ENCODE peak calls at places on chromosome 12, in nine cellular contexts. One of them, this sample, is unnamed.
A peak's percentile ranks its signal among the peaks of the same experiment; 100 is the strongest.

GRCh38 chr12:48119078-48119833 is at the start of gene PFKM:
- DNase-seq in NCI-H2081: peak; percentile 90
- DNase-seq in NCI-H510A treated with DMSO at 0.1 percent for 48 hours: peak; percentile 86
- DNase-seq in HCT116: peak; percentile 87
- DNase-seq in hepatic stellate cell: peak; percentile 83
- DNase-seq in right cardiac atrium: peak; percentile 88
- DNase-seq in stimulated activated CD4-positive, alpha-beta T cell treated with anti-CD3 and anti-CD28 coated beads, Interleukin-15, amount 100 ng/mL, for 1 hour: peak; percentile 22
- DNase-seq in HuH-7.5: peak; percentile 74
- DNase-seq in astrocyte of the spinal cord: peak; percentile 92
- DNase-seq in this sample: peak; percentile 50

GRCh38 chr12:80262372-80263170 is 163.2 kb downstream of the OTOGL start:
- DNase-seq in NCI-H2081: no peak
- DNase-seq in NCI-H510A treated with DMSO at 0.1 percent for 48 hours: no peak
- DNase-seq in HCT116: no peak
- DNase-seq in hepatic stellate cell: no peak
- DNase-seq in right cardiac atrium: no peak
- DNase-seq in stimulated activated CD4-positive, alpha-beta T cell treated with anti-CD3 and anti-CD28 coated beads, Interleukin-15, amount 100 ng/mL, for 1 hour: no peak
- DNase-seq in HuH-7.5: no peak
- DNase-seq in astrocyte of the spinal cord: no peak
- DNase-seq in this sample: no peak

GRCh38 chr12:4849024-4849594 is 60.6 kb upstream of the KCNA1 start:
- DNase-seq in NCI-H2081: peak; percentile 33
- DNase-seq in NCI-H510A treated with DMSO at 0.1 percent for 48 hours: peak; percentile 24
- DNase-seq in HCT116: no peak
- DNase-seq in hepatic stellate cell: peak; percentile 48
- DNase-seq in right cardiac atrium: no peak
- DNase-seq in stimulated activated CD4-positive, alpha-beta T cell treated with anti-CD3 and anti-CD28 coated beads, Interleukin-15, amount 100 ng/mL, for 1 hour: no peak
- DNase-seq in HuH-7.5: no peak
- DNase-seq in astrocyte of the spinal cord: peak; percentile 33
- DNase-seq in this sample: no peak

GRCh38 chr12:46450279-46450748 is 77.7 kb upstream of the SLC38A2 start:
- DNase-seq in NCI-H2081: no peak
- DNase-seq in NCI-H510A treated with DMSO at 0.1 percent for 48 hours: no peak
- DNase-seq in HCT116: no peak
- DNase-seq in hepatic stellate cell: no peak
- DNase-seq in right cardiac atrium: peak; percentile 88
- DNase-seq in stimulated activated CD4-positive, alpha-beta T cell treated with anti-CD3 and anti-CD28 coated beads, Interleukin-15, amount 100 ng/mL, for 1 hour: no peak
- DNase-seq in HuH-7.5: no peak
- DNase-seq in astrocyte of the spinal cord: no peak
- DNase-seq in this sample: no peak

GRCh38 chr12:57592551-57593165 is 1.7 kb downstream of the PIP4K2C start:
- DNase-seq in NCI-H2081: no peak
- DNase-seq in NCI-H510A treated with DMSO at 0.1 percent for 48 hours: no peak
- DNase-seq in HCT116: no peak
- DNase-seq in hepatic stellate cell: no peak
- DNase-seq in right cardiac atrium: no peak
- DNase-seq in stimulated activated CD4-positive, alpha-beta T cell treated with anti-CD3 and anti-CD28 coated beads, Interleukin-15, amount 100 ng/mL, for 1 hour: no peak
- DNase-seq in HuH-7.5: no peak
- DNase-seq in astrocyte of the spinal cord: no peak
- DNase-seq in this sample: no peak

GRCh38 chr12:71840226-71840847 is 778 bp downstream of the TBC1D15 start:
- DNase-seq in NCI-H2081: peak; percentile 37
- DNase-seq in NCI-H510A treated with DMSO at 0.1 percent for 48 hours: no peak
- DNase-seq in HCT116: peak; percentile 23
- DNase-seq in hepatic stellate cell: peak; percentile 34
- DNase-seq in right cardiac atrium: no peak
- DNase-seq in stimulated activated CD4-positive, alpha-beta T cell treated with anti-CD3 and anti-CD28 coated beads, Interleukin-15, amount 100 ng/mL, for 1 hour: no peak
- DNase-seq in HuH-7.5: no peak
- DNase-seq in astrocyte of the spinal cord: peak; percentile 72
- DNase-seq in this sample: no peak

GRCh38 chr12:130504110-130504835 is 166.6 kb downstream of the PIWIL1 start:
- DNase-seq in NCI-H2081: no peak
- DNase-seq in NCI-H510A treated with DMSO at 0.1 percent for 48 hours: no peak
- DNase-seq in HCT116: no peak
- DNase-seq in hepatic stellate cell: no peak
- DNase-seq in right cardiac atrium: no peak
- DNase-seq in stimulated activated CD4-positive, alpha-beta T cell treated with anti-CD3 and anti-CD28 coated beads, Interleukin-15, amount 100 ng/mL, for 1 hour: no peak
- DNase-seq in HuH-7.5: no peak
- DNase-seq in astrocyte of the spinal cord: no peak
- DNase-seq in this sample: no peak

GRCh38 chr12:121579190-121579791 is 1.5 kb downstream of the KDM2B start:
- DNase-seq in NCI-H2081: no peak
- DNase-seq in NCI-H510A treated with DMSO at 0.1 percent for 48 hours: peak; percentile 52
- DNase-seq in HCT116: no peak
- DNase-seq in hepatic stellate cell: no peak
- DNase-seq in right cardiac atrium: peak; percentile 78
- DNase-seq in stimulated activated CD4-positive, alpha-beta T cell treated with anti-CD3 and anti-CD28 coated beads, Interleukin-15, amount 100 ng/mL, for 1 hour: no peak
- DNase-seq in HuH-7.5: no peak
- DNase-seq in astrocyte of the spinal cord: no peak
- DNase-seq in this sample: no peak

GRCh38 chr12:21476949-21477348 is 24.5 kb downstream of the RECQL start:
- DNase-seq in NCI-H2081: no peak
- DNase-seq in NCI-H510A treated with DMSO at 0.1 percent for 48 hours: no peak
- DNase-seq in HCT116: no peak
- DNase-seq in hepatic stellate cell: peak; percentile 30
- DNase-seq in right cardiac atrium: no peak
- DNase-seq in stimulated activated CD4-positive, alpha-beta T cell treated with anti-CD3 and anti-CD28 coated beads, Interleukin-15, amount 100 ng/mL, for 1 hour: no peak
- DNase-seq in HuH-7.5: no peak
- DNase-seq in astrocyte of the spinal cord: peak; percentile 75
- DNase-seq in this sample: no peak

GRCh38 chr12:94488449-94488848 is 28.8 kb upstream of the CEP83 start:
- DNase-seq in NCI-H2081: no peak
- DNase-seq in NCI-H510A treated with DMSO at 0.1 percent for 48 hours: no peak
- DNase-seq in HCT116: no peak
- DNase-seq in hepatic stellate cell: no peak
- DNase-seq in right cardiac atrium: no peak
- DNase-seq in stimulated activated CD4-positive, alpha-beta T cell treated with anti-CD3 and anti-CD28 coated beads, Interleukin-15, amount 100 ng/mL, for 1 hour: no peak
- DNase-seq in HuH-7.5: no peak
- DNase-seq in astrocyte of the spinal cord: peak; percentile 5
- DNase-seq in this sample: no peak

GRCh38 chr12:14416658-14417057 is 51.2 kb downstream of the ATF7IP start:
- DNase-seq in NCI-H2081: peak; percentile 87
- DNase-seq in NCI-H510A treated with DMSO at 0.1 percent for 48 hours: peak; percentile 23
- DNase-seq in HCT116: no peak
- DNase-seq in hepatic stellate cell: peak; percentile 40
- DNase-seq in right cardiac atrium: no peak
- DNase-seq in stimulated activated CD4-positive, alpha-beta T cell treated with anti-CD3 and anti-CD28 coated beads, Interleukin-15, amount 100 ng/mL, for 1 hour: no peak
- DNase-seq in HuH-7.5: no peak
- DNase-seq in astrocyte of the spinal cord: peak; percentile 92
- DNase-seq in this sample: peak; percentile 36

GRCh38 chr12:127324681-127325080 is 942.3 kb upstream of the TMEM132C start:
- DNase-seq in NCI-H2081: no peak
- DNase-seq in NCI-H510A treated with DMSO at 0.1 percent for 48 hours: no peak
- DNase-seq in HCT116: no peak
- DNase-seq in hepatic stellate cell: no peak
- DNase-seq in right cardiac atrium: no peak
- DNase-seq in stimulated activated CD4-positive, alpha-beta T cell treated with anti-CD3 and anti-CD28 coated beads, Interleukin-15, amount 100 ng/mL, for 1 hour: no peak
- DNase-seq in HuH-7.5: no peak
- DNase-seq in astrocyte of the spinal cord: no peak
- DNase-seq in this sample: no peak